ENCODE peak calls at places on chromosomes 16 and 17, in nine cellular contexts. One of them, this sample, is unnamed.

GRCh38 chr17:38815576-38816193 is 9.4 kb downstream of the CWC25 start:
- DNase-seq in GM23338: peak; percentile 39
- DNase-seq in A549: peak; percentile 72
- DNase-seq in GM12878: no peak
- DNase-seq in HCT116: no peak
- DNase-seq in HL-60: no peak
- DNase-seq in SK-N-SH: no peak
- DNase-seq in K562: peak; percentile 43
- DNase-seq in HepG2: no peak
- DNase-seq in this sample: no peak

GRCh38 chr17:32267690-32268205 is 2.1 kb downstream of the RHBDL3 start:
- DNase-seq in GM23338: peak; percentile 40
- DNase-seq in A549: no peak
- DNase-seq in GM12878: no peak
- DNase-seq in HCT116: no peak
- DNase-seq in HL-60: no peak
- DNase-seq in SK-N-SH: no peak
- DNase-seq in K562: no peak
- DNase-seq in HepG2: no peak
- DNase-seq in this sample: no peak

GRCh38 chr17:69960755-69961154 is 114.3 kb upstream of the KCNJ16 start:
- DNase-seq in GM23338: no peak
- DNase-seq in A549: no peak
- DNase-seq in GM12878: no peak
- DNase-seq in HCT116: no peak
- DNase-seq in HL-60: no peak
- DNase-seq in SK-N-SH: no peak
- DNase-seq in K562: no peak
- DNase-seq in HepG2: no peak
- DNase-seq in this sample: no peak

GRCh38 chr16:10126686-10127085 is 55.5 kb downstream of the GRIN2A start:
- DNase-seq in GM23338: no peak
- DNase-seq in A549: no peak
- DNase-seq in GM12878: no peak
- DNase-seq in HCT116: no peak
- DNase-seq in HL-60: no peak
- DNase-seq in SK-N-SH: no peak
- DNase-seq in K562: no peak
- DNase-seq in HepG2: no peak
- DNase-seq in this sample: no peak

GRCh38 chr16:23691483-23692189 is 12.9 kb downstream of the PLK1 start:
- DNase-seq in GM23338: peak; percentile 17
- DNase-seq in A549: no peak
- DNase-seq in GM12878: no peak
- DNase-seq in HCT116: no peak
- DNase-seq in HL-60: no peak
- DNase-seq in SK-N-SH: no peak
- DNase-seq in K562: no peak
- DNase-seq in HepG2: no peak
- DNase-seq in this sample: no peak

GRCh38 chr17:77959216-77959925 is 868 bp downstream of the TNRC6C start:
- DNase-seq in GM23338: peak; percentile 44
- DNase-seq in A549: peak; percentile 48
- DNase-seq in GM12878: no peak
- DNase-seq in HCT116: no peak
- DNase-seq in HL-60: no peak
- DNase-seq in SK-N-SH: peak; percentile 73
- DNase-seq in K562: no peak
- DNase-seq in HepG2: no peak
- DNase-seq in this sample: no peak

GRCh38 chr16:89363621-89364393 is 126.6 kb downstream of the ANKRD11 start:
- DNase-seq in GM23338: no peak
- DNase-seq in A549: peak; percentile 65
- DNase-seq in GM12878: no peak
- DNase-seq in HCT116: peak; percentile 76
- DNase-seq in HL-60: no peak
- DNase-seq in SK-N-SH: peak; percentile 21
- DNase-seq in K562: no peak
- DNase-seq in HepG2: peak; percentile 51
- DNase-seq in this sample: no peak

GRCh38 chr17:410674-411401 is 58.2 kb upstream of the RPH3AL start:
- DNase-seq in GM23338: peak; percentile 70
- DNase-seq in A549: no peak
- DNase-seq in GM12878: no peak
- DNase-seq in HCT116: no peak
- DNase-seq in HL-60: no peak
- DNase-seq in SK-N-SH: peak; percentile 48
- DNase-seq in K562: peak; percentile 29
- DNase-seq in HepG2: no peak
- DNase-seq in this sample: no peak

GRCh38 chr17:4247981-4248388 is 15.8 kb downstream of the ANKFY1 start:
- DNase-seq in GM23338: peak; percentile 38
- DNase-seq in A549: no peak
- DNase-seq in GM12878: no peak
- DNase-seq in HCT116: peak; percentile 23
- DNase-seq in HL-60: no peak
- DNase-seq in SK-N-SH: no peak
- DNase-seq in K562: peak; percentile 29
- DNase-seq in HepG2: peak; percentile 55
- DNase-seq in this sample: no peak

GRCh38 chr16:67115649-67116048 is 5.9 kb downstream of the PHAF1 start:
- DNase-seq in GM23338: no peak
- DNase-seq in A549: peak; percentile 68
- DNase-seq in GM12878: no peak
- DNase-seq in HCT116: peak; percentile 85
- DNase-seq in HL-60: no peak
- DNase-seq in SK-N-SH: no peak
- DNase-seq in K562: no peak
- DNase-seq in HepG2: no peak
- DNase-seq in this sample: peak; percentile 62

GRCh38 chr16:89119161-89119621 is 25.5 kb downstream of the ACSF3 start:
- DNase-seq in GM23338: no peak
- DNase-seq in A549: no peak
- DNase-seq in GM12878: no peak
- DNase-seq in HCT116: no peak
- DNase-seq in HL-60: no peak
- DNase-seq in SK-N-SH: no peak
- DNase-seq in K562: no peak
- DNase-seq in HepG2: no peak
- DNase-seq in this sample: no peak

GRCh38 chr16:56608876-56609462 is 585 bp downstream of the MT2A start:
- DNase-seq in GM23338: no peak
- DNase-seq in A549: no peak
- DNase-seq in GM12878: no peak
- DNase-seq in HCT116: no peak
- DNase-seq in HL-60: no peak
- DNase-seq in SK-N-SH: peak; percentile 43
- DNase-seq in K562: no peak
- DNase-seq in HepG2: no peak
- DNase-seq in this sample: no peak

GRCh38 chr17:75827291-75828050 is 16.7 kb downstream of the UNC13D start:
- DNase-seq in GM23338: peak; percentile 92
- DNase-seq in A549: peak; percentile 92
- DNase-seq in GM12878: no peak
- DNase-seq in HCT116: no peak
- DNase-seq in HL-60: no peak
- DNase-seq in SK-N-SH: peak; percentile 99
- DNase-seq in K562: peak; percentile 65
- DNase-seq in HepG2: peak; percentile 50
- DNase-seq in this sample: no peak

GRCh38 chr16:67161595-67162058 is 1.9 kb downstream of the FBXL8 start:
- DNase-seq in GM23338: no peak
- DNase-seq in A549: no peak
- DNase-seq in GM12878: no peak
- DNase-seq in HCT116: no peak
- DNase-seq in HL-60: no peak
- DNase-seq in SK-N-SH: no peak
- DNase-seq in K562: no peak
- DNase-seq in HepG2: no peak
- DNase-seq in this sample: no peak

GRCh38 chr17:55086635-55087058 is 118.1 kb downstream of the STXBP4 start:
- DNase-seq in GM23338: no peak
- DNase-seq in A549: no peak
- DNase-seq in GM12878: no peak
- DNase-seq in HCT116: peak; percentile 31
- DNase-seq in HL-60: peak; percentile 1
- DNase-seq in SK-N-SH: no peak
- DNase-seq in K562: no peak
- DNase-seq in HepG2: no peak
- DNase-seq in this sample: peak; percentile 32

GRCh38 chr16:28261916-28262315 is 30.4 kb upstream of the SBK1 start:
- DNase-seq in GM23338: no peak
- DNase-seq in A549: no peak
- DNase-seq in GM12878: no peak
- DNase-seq in HCT116: no peak
- DNase-seq in HL-60: no peak
- DNase-seq in SK-N-SH: no peak
- DNase-seq in K562: no peak
- DNase-seq in HepG2: no peak
- DNase-seq in this sample: no peak

GRCh38 chr16:30741461-30741914 is 6.7 kb upstream of the PHKG2 start:
- DNase-seq in GM23338: peak; percentile 60
- DNase-seq in A549: peak; percentile 93
- DNase-seq in GM12878: no peak
- DNase-seq in HCT116: peak; percentile 68
- DNase-seq in HL-60: no peak
- DNase-seq in SK-N-SH: no peak
- DNase-seq in K562: no peak
- DNase-seq in HepG2: peak; percentile 61
- DNase-seq in this sample: peak; percentile 67

GRCh38 chr16:4942481-4942880 is 5.5 kb upstream of the PPL start:
- DNase-seq in GM23338: no peak
- DNase-seq in A549: no peak
- DNase-seq in GM12878: no peak
- DNase-seq in HCT116: no peak
- DNase-seq in HL-60: no peak
- DNase-seq in SK-N-SH: no peak
- DNase-seq in K562: no peak
- DNase-seq in HepG2: no peak
- DNase-seq in this sample: no peak

GRCh38 chr16:89150981-89151380 is 20.6 kb upstream of the CDH15 start:
- DNase-seq in GM23338: no peak
- DNase-seq in A549: no peak
- DNase-seq in GM12878: no peak
- DNase-seq in HCT116: no peak
- DNase-seq in HL-60: no peak
- DNase-seq in SK-N-SH: peak; percentile 89
- DNase-seq in K562: no peak
- DNase-seq in HepG2: no peak
- DNase-seq in this sample: no peak

DNA sequence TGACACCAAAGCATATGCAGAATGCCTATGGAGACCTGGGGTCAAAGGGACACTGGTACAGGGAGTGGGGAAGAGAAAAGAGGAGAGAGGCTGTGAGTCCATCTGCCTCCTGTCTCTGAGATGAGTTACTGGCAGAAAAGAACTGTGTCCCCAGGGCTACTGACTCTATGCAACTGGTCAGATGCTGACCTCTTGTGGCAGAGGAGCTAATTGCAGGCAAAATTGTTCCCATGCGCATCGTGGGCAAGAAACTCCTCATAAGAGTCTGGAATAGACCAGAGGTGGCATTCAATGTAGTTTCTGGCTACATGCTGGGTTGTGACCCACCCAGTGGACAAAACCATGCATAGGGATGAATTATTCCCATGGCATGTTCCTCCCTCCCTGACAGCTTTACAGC is 26.1 kb upstream of the MLKL start:
- DNase-seq in GM23338: peak; percentile 86
- DNase-seq in A549: no peak
- DNase-seq in GM12878: no peak
- DNase-seq in HCT116: no peak
- DNase-seq in HL-60: peak; percentile 47
- DNase-seq in SK-N-SH: no peak
- DNase-seq in K562: peak; percentile 67
- DNase-seq in HepG2: peak; percentile 50
- DNase-seq in this sample: no peak
- TF ChIP-seq REST in GM23338: no peak
- TF ChIP-seq REST in A549: no peak
- TF ChIP-seq REST in GM12878: no peak
- TF ChIP-seq REST in HCT116: no peak
- TF ChIP-seq REST in HL-60: no peak
- TF ChIP-seq REST in SK-N-SH: no peak
- TF ChIP-seq REST in K562: no peak
- TF ChIP-seq REST in HepG2: no peak
- TF ChIP-seq REST in this sample: no peak

GRCh38 chr17:64180089-64180488 is 50.1 kb upstream of the ERN1 start:
- DNase-seq in GM23338: no peak
- DNase-seq in A549: no peak
- DNase-seq in GM12878: no peak
- DNase-seq in HCT116: no peak
- DNase-seq in HL-60: peak; percentile 89
- DNase-seq in SK-N-SH: no peak
- DNase-seq in K562: no peak
- DNase-seq in HepG2: no peak
- DNase-seq in this sample: no peak
- H3K27ac ChIP-seq in GM23338: no peak overlapping the region
- H3K27ac ChIP-seq in A549: no peak overlapping the region
- H3K27ac ChIP-seq in GM12878: no peak overlapping the region
- H3K27ac ChIP-seq in HCT116: no peak overlapping the region
- H3K27ac ChIP-seq in HL-60: peak overlapping the region; percentile 94
- H3K27ac ChIP-seq in SK-N-SH: no peak overlapping the region
- H3K27ac ChIP-seq in K562: no peak overlapping the region
- H3K27ac ChIP-seq in HepG2: no peak overlapping the region
- H3K27ac ChIP-seq in this sample: no peak overlapping the region

GRCh38 chr16:83005653-83006160 is 378.9 kb downstream of the CDH13 start:
- DNase-seq in GM23338: no peak
- DNase-seq in A549: no peak
- DNase-seq in GM12878: no peak
- DNase-seq in HCT116: no peak
- DNase-seq in HL-60: no peak
- DNase-seq in SK-N-SH: no peak
- DNase-seq in K562: no peak
- DNase-seq in HepG2: no peak
- DNase-seq in this sample: no peak
- TF ChIP-seq REST in GM23338: no peak
- TF ChIP-seq REST in A549: no peak
- TF ChIP-seq REST in GM12878: no peak
- TF ChIP-seq REST in HCT116: no peak
- TF ChIP-seq REST in HL-60: no peak
- TF ChIP-seq REST in SK-N-SH: no peak
- TF ChIP-seq REST in K562: no peak
- TF ChIP-seq REST in HepG2: no peak
- TF ChIP-seq REST in this sample: no peak

DNA sequence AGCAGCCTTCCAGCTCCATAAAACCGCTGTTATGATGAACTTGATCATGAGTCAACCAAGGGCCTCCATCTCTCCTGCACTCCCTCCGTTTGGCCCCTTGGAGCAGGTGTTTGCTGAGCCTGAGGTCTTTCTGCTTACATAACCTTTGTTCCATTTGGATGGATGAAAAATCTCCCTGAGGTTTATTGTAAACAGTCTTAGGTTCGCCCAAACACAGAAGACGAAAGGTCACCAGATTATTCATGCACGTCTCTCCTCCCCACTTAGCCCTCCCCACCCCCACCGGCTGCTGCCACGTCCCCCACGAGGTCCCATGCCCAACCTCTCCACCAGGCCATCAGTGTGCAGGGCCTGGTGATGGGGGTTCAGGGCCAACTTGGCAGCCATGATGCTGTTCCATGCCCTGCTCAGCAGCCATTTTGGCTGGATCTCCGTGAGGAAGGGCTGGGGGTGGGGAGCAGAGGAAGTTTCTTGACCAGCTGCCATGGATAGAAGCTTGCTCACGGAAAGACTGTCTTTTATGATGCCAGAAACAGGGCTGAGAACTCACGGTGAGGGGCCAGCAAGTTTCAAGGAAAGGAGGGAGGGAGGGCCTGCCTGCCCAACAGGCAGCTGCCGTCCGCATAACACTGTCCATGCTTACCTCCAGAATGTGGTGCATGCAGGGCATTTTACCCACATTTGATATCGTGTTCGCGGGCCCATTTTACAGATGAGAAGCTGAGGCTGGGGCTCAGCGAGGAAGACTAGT is 47.8 kb upstream of the FOXF1 start:
- DNase-seq in GM23338: no peak
- DNase-seq in A549: no peak
- DNase-seq in GM12878: no peak
- DNase-seq in HCT116: no peak
- DNase-seq in HL-60: no peak
- DNase-seq in SK-N-SH: no peak
- DNase-seq in K562: no peak
- DNase-seq in HepG2: no peak
- DNase-seq in this sample: no peak
- H3K27ac ChIP-seq in GM23338: no peak overlapping the region
- H3K27ac ChIP-seq in A549: no peak overlapping the region
- H3K27ac ChIP-seq in GM12878: no peak overlapping the region
- H3K27ac ChIP-seq in HCT116: no peak overlapping the region
- H3K27ac ChIP-seq in HL-60: no peak overlapping the region
- H3K27ac ChIP-seq in SK-N-SH: no peak overlapping the region
- H3K27ac ChIP-seq in K562: no peak overlapping the region
- H3K27ac ChIP-seq in HepG2: no peak overlapping the region
- H3K27ac ChIP-seq in this sample: no peak overlapping the region

This sample was measured in Panc1.